ENCODE peak calls at places on chromosome 15, in six cellular contexts. B is WTC11, S is HepG2, M is GM23338, E is GM12878, I is K562. U is an unnamed sample.

GRCh38 chr15:58213587-58214360 is 75.6 kb downstream of the AQP9 start:
- DNase-seq in S (no peak), B (no peak), I (no peak), E (no peak), M (no peak), U (no peak)

GRCh38 chr15:40766194-40766830 is 2.4 kb downstream of the GCHFR start:
- DNase-seq in S (no peak), B (no peak), M (no peak), E (no peak), I (no peak), U (no peak)

GRCh38 chr15:82113116-82113715 is 67.4 kb upstream of the MEX3B start:
- DNase-seq in M (no peak), S (no peak), I (no peak), B (no peak), E (no peak), U (no peak)

GRCh38 chr15:48592221-48592731 is 53.2 kb downstream of the FBN1 start:
- DNase-seq in S (no peak), E (no peak), I (no peak), M (no peak), B (no peak), U (no peak)

GRCh38 chr15:49458145-49458544 is 35.1 kb downstream of the FGF7 start:
- DNase-seq in I (no peak), M (no peak), B (no peak), E (no peak), S (no peak), U (no peak)

GRCh38 chr15:77853008-77853328 is 220.3 kb upstream of the LINGO1 start:
- DNase-seq in E (no peak), M (no peak), I (no peak), B (no peak), S (no peak), U (no peak)

GRCh38 chr15:33608714-33609113 is 297.9 kb downstream of the RYR3 start:
- DNase-seq in B (no peak), M (peak), E (no peak), S (peak), I (no peak), U (no peak)

GRCh38 chr15:92164327-92165000 is 229.2 kb upstream of the ST8SIA2 start:
- DNase-seq in M (peak), S (peak), E (no peak), I (no peak), B (no peak), U (no peak)

GRCh38 chr15:49115062-49115461 is 40.3 kb downstream of the COPS2 start:
- DNase-seq in M (no peak), S (no peak), B (no peak), I (no peak), E (no peak), U (no peak)

GRCh38 chr15:55588070-55588817 is at the start of gene PYGO1:
- DNase-seq in I (peak), S (peak), M (peak), E (no peak), B (peak), U (peak)

GRCh38 chr15:52529289-52529929 is 729 bp upstream of the MYO5A start:
- DNase-seq in B (peak), M (peak), I (no peak), S (no peak), E (no peak), U (peak)

GRCh38 chr15:66004618-66005262 is 135.4 kb downstream of the RAB11A start:
- DNase-seq in S (peak), I (peak), E (no peak), B (peak), M (peak), U (no peak)

GRCh38 chr15:25930931-25931330 is 67.8 kb upstream of the ATP10A start:
- DNase-seq in S (no peak), E (no peak), B (no peak), M (no peak), I (no peak), U (no peak)

GRCh38 chr15:89677381-89677780 is 1.8 kb downstream of the PLIN1 start:
- DNase-seq in E (no peak), I (no peak), B (no peak), M (no peak), S (no peak), U (no peak)

GRCh38 chr15:64438653-64439447 is 21.5 kb upstream of the ZNF609 start:
- DNase-seq in I (peak), B (no peak), M (no peak), S (no peak), E (no peak), U (no peak)

GRCh38 chr15:75840659-75841058 is 2.6 kb upstream of the UBE2Q2 start:
- DNase-seq in I (no peak), E (no peak), M (no peak), B (no peak), S (no peak), U (no peak)

GRCh38 chr15:52653451-52653964 is 25.7 kb downstream of the ATOSA start:
- DNase-seq in B (no peak), M (peak), I (no peak), S (no peak), E (no peak), U (no peak)

GRCh38 chr15:59543721-59544547 is 67.6 kb upstream of the GCNT3 start:
- DNase-seq in S (no peak), M (no peak), I (no peak), B (no peak), E (peak), U (no peak)

GRCh38 chr15:25241241-25241801 is 197.5 kb downstream of the UBE3A start:
- DNase-seq in E (no peak), M (no peak), I (no peak), B (peak), S (no peak), U (no peak)

GRCh38 chr15:56464893-56465520 is at the start of gene MNS1:
- DNase-seq in I (peak), B (peak), S (peak), M (peak), E (peak), U (no peak)

GRCh38 chr15:29045717-29046116 is 159.9 kb downstream of the APBA2 start:
- DNase-seq in M (no peak), E (no peak), B (no peak), S (no peak), I (no peak), U (no peak)

GRCh38 chr15:35293353-35294130 is 208.4 kb upstream of the NANOGP8 start:
- DNase-seq in E (no peak), S (peak), I (peak), M (peak), B (no peak), U (no peak)

GRCh38 chr15:34366271-34367043 is 539 bp downstream of the LPCAT4 start:
- DNase-seq in B (peak), I (peak), S (peak), M (peak), E (no peak), U (peak)

GRCh38 chr15:89936051-89936792 is 23.5 kb upstream of the ARPIN start:
- DNase-seq in M (no peak), B (no peak), E (no peak), S (no peak), I (no peak), U (no peak)

GRCh38 chr15:63999177-63999576 is 47.1 kb downstream of the DAPK2 start:
- DNase-seq in I (no peak), S (no peak), B (no peak), E (no peak), M (no peak), U (no peak)

GRCh38 chr15:89575656-89576416 is 567 bp downstream of the TICRR start:
- DNase-seq in M (peak), B (peak), E (no peak), S (no peak), I (no peak), U (peak)

GRCh38 chr15:41899854-41900442 is 6.1 kb upstream of the SPTBN5 start:
- DNase-seq in S (no peak), B (no peak), I (no peak), M (no peak), E (no peak), U (no peak)

GRCh38 chr15:85854345-85855097 is 59.8 kb upstream of the KLHL25 start:
- DNase-seq in I (peak), B (peak), S (peak), M (peak), E (no peak), U (peak)

GRCh38 chr15:94274745-94275144 is 43.4 kb downstream of the MCTP2 start:
- DNase-seq in I (no peak), M (no peak), B (no peak), E (no peak), S (no peak), U (no peak)

GRCh38 chr15:94269954-94270353 is 38.6 kb downstream of the MCTP2 start:
- DNase-seq in S (no peak), M (no peak), B (no peak), I (no peak), E (no peak), U (no peak)

GRCh38 chr15:94270570-94270969 is 39.2 kb downstream of the MCTP2 start:
- DNase-seq in S (no peak), M (no peak), B (no peak), I (no peak), E (no peak), U (no peak)

GRCh38 chr15:94277485-94277884 is 46.1 kb downstream of the MCTP2 start:
- DNase-seq in M (no peak), I (no peak), E (no peak), S (no peak), B (no peak), U (no peak)

GRCh38 chr15:94272251-94272898 is 41.0 kb downstream of the MCTP2 start:
- DNase-seq in E (peak), B (no peak), S (no peak), M (no peak), I (no peak), U (no peak)
- TF ChIP-seq CREB1 in E (no peak), B (no peak), S (no peak), M (no peak), I (no peak), U (no peak)

GRCh38 chr15:80875568-80875967 is 96.4 kb downstream of the CEMIP start:
- DNase-seq in M (no peak), B (no peak), I (no peak), S (no peak), E (no peak), U (no peak)
- TF ChIP-seq CREB1 in M (no peak), B (no peak), I (no peak), S (no peak), E (no peak), U (no peak)

GRCh38 chr15:68204776-68205557 is at the start of gene CALML4:
- DNase-seq in E (no peak), S (peak), M (peak), I (peak), B (no peak), U (no peak)
- TF ChIP-seq CREB1 in E (no peak), S (no peak), M (no peak), I (no peak), B (no peak), U (no peak)

GRCh38 chr15:88345962-88346361 is 89.4 kb upstream of the NTRK3 start:
- DNase-seq in S (no peak), M (no peak), E (no peak), I (no peak), B (no peak), U (no peak)
- TF ChIP-seq CREB1 in S (no peak), M (no peak), E (no peak), I (no peak), B (no peak), U (no peak)

GRCh38 chr15:70152070-70152480 is 54.4 kb upstream of the TLE3 start:
- DNase-seq in E (no peak), S (no peak), I (no peak), M (no peak), B (no peak), U (no peak)
- TF ChIP-seq CREB1 in E (no peak), S (no peak), I (no peak), M (no peak), B (no peak), U (no peak)

U was measured in H1.